ENCODE peak calls at places on chromosome X, in ten cellular contexts. P, S, J, O, R, Q, U, F, M and H are unnamed samples.

GRCh38 chrX:114924846-114925245 is 92.6 kb downstream of the IL13RA2 start:
- DNase-seq in F (no peak), U (no peak), O (no peak), S (peak; percentile 72), J (no peak), R (peak; percentile 25), P (no peak), Q (no peak), M (no peak), H (no peak)

GRCh38 chrX:65745992-65746391 is 78.5 kb downstream of the MSN start:
- DNase-seq in R (no peak), S (no peak), J (no peak), O (no peak), P (peak; percentile 28), U (peak; percentile 2), F (no peak), M (no peak), Q (no peak), H (no peak)

GRCh38 chrX:153738056-153738605 is 13.5 kb downstream of the ABCD1 start:
- DNase-seq in S (no peak), O (no peak), F (no peak), R (no peak), J (no peak), Q (no peak), M (no peak), U (no peak), P (no peak), H (no peak)

GRCh38 chrX:123854329-123854728 is 5.5 kb upstream of the XIAP start:
- DNase-seq in J (no peak), R (peak; percentile 41), S (no peak), Q (no peak), M (no peak), P (peak; percentile 13), U (no peak), F (no peak), O (no peak), H (no peak)

GRCh38 chrX:45751156-45751555 is 550.5 kb upstream of the DIPK2B start:
- DNase-seq in O (no peak), M (no peak), P (no peak), F (no peak), S (no peak), Q (no peak), U (no peak), J (no peak), R (no peak), H (no peak)

GRCh38 chrX:63755892-63756291 is 29.1 kb downstream of the ARHGEF9 start:
- DNase-seq in M (no peak), Q (no peak), S (no peak), O (no peak), J (no peak), P (no peak), U (no peak), F (no peak), R (no peak), H (no peak)

GRCh38 chrX:35664838-35665237 is 133.3 kb upstream of the MAGEB16 start:
- DNase-seq in P (no peak), M (no peak), Q (no peak), F (no peak), S (no peak), J (no peak), O (no peak), U (no peak), R (no peak), H (no peak)

GRCh38 chrX:35722128-35722527 is 76.0 kb upstream of the MAGEB16 start:
- DNase-seq in M (no peak), P (no peak), U (no peak), F (no peak), Q (no peak), O (no peak), S (no peak), J (no peak), R (no peak), H (no peak)

GRCh38 chrX:120207009-120207610 is 43.5 kb upstream of the ZBTB33 start:
- DNase-seq in M (no peak), R (no peak), J (no peak), U (no peak), P (no peak), F (no peak), S (no peak), O (no peak), Q (no peak), H (no peak)

GRCh38 chrX:94058728-94059382 is 384.8 kb downstream of the FAM133A start:
- DNase-seq in U (peak; percentile 4), R (peak; percentile 3), P (no peak), S (peak; percentile 18), Q (peak; percentile 37), M (no peak), F (peak; percentile 26), O (peak; percentile 22), J (no peak), H (no peak)

GRCh38 chrX:121851033-121851432 is 803.6 kb downstream of the GLUD2 start:
- DNase-seq in U (no peak), O (peak; percentile 39), Q (peak; percentile 0), S (peak; percentile 65), J (no peak), P (no peak), M (no peak), F (no peak), R (no peak), H (no peak)

GRCh38 chrX:23819385-23820234 is 36.6 kb downstream of the SAT1 start:
- DNase-seq in S (peak; percentile 49), O (no peak), Q (no peak), U (peak; percentile 50), P (no peak), J (no peak), R (no peak), M (no peak), F (no peak), H (no peak)

GRCh38 chrX:18899796-18900380 is 84.0 kb downstream of the PHKA2 start:
- DNase-seq in F (no peak), R (no peak), Q (peak; percentile 14), U (peak; percentile 13), M (no peak), O (no peak), J (no peak), S (no peak), P (peak; percentile 26), H (no peak)

GRCh38 chrX:52425710-52426245 is 57.0 kb downstream of the XAGE2 start:
- DNase-seq in J (peak; percentile 37), O (no peak), R (peak; percentile 32), U (no peak), F (no peak), Q (no peak), S (peak; percentile 42), M (no peak), P (no peak), H (no peak)

GRCh38 chrX:56788717-56789122 is 59.7 kb downstream of the NBDY start:
- DNase-seq in F (no peak), R (no peak), J (no peak), U (no peak), O (no peak), Q (peak; percentile 76), P (no peak), M (peak; percentile 72), S (no peak), H (peak; percentile 12)

GRCh38 chrX:37824491-37825224 is 22.7 kb downstream of the DYNLT3 start:
- DNase-seq in F (no peak), J (no peak), O (no peak), R (no peak), M (no peak), S (no peak), P (no peak), Q (no peak), U (no peak), H (no peak)

GRCh38 chrX:156001667-156002021 is 4.1 kb downstream of the IL9R start:
- DNase-seq in M (no peak), S (no peak), U (no peak), F (no peak), Q (no peak), O (no peak), R (no peak), J (no peak), P (no peak), H (no peak)

GRCh38 chrX:53284684-53285447 is 3.5 kb upstream of the IQSEC2 start:
- DNase-seq in S (no peak), M (peak; percentile 61), P (peak; percentile 51), R (peak; percentile 66), U (peak; percentile 34), O (peak; percentile 36), F (peak; percentile 64), Q (peak; percentile 29), J (peak; percentile 36), H (peak; percentile 78)

GRCh38 chrX:9231491-9231890 is 197.6 kb upstream of the FAM9B start:
- DNase-seq in F (no peak), S (peak; percentile 27), Q (peak; percentile 2), J (no peak), U (peak; percentile 49), O (peak; percentile 1), M (no peak), R (peak; percentile 20), P (no peak), H (no peak)

GRCh38 chrX:23374291-23374690 is 39.6 kb downstream of the PTCHD1 start:
- DNase-seq in F (no peak), P (no peak), R (peak; percentile 4), S (no peak), Q (no peak), J (no peak), M (no peak), U (no peak), O (no peak), H (no peak)

GRCh38 chrX:145843196-145843595 is 25.6 kb downstream of the SLITRK2 start:
- DNase-seq in O (no peak), M (no peak), S (no peak), R (no peak), F (no peak), Q (no peak), J (no peak), U (no peak), P (no peak), H (no peak)

GRCh38 chrX:70592091-70592490 is 147.5 kb downstream of the DLG3 start:
- DNase-seq in U (peak; percentile 5), M (no peak), Q (peak; percentile 88), O (peak; percentile 13), J (no peak), P (peak; percentile 63), S (peak; percentile 75), R (peak; percentile 62), F (no peak), H (no peak)

GRCh38 chrX:102808336-102808735 is 87.8 kb downstream of the GPRASP3 start:
- DNase-seq in P (no peak), S (peak; percentile 7), J (no peak), F (no peak), R (no peak), O (no peak), Q (peak; percentile 46), M (no peak), U (no peak), H (no peak)

GRCh38 chrX:133754657-133755056 is 230.7 kb downstream of the GPC3 start:
- DNase-seq in Q (no peak), J (no peak), R (no peak), M (no peak), O (no peak), U (no peak), S (no peak), F (no peak), P (no peak), H (no peak)